ENCODE peak calls at places on chromosome 2, in four cellular contexts. J is activated CD4-positive, alpha-beta T cell treated with anti-CD3 and anti-CD28 coated beads, Interleukin-2, amount 10 ng/mL, durations not matched to agents 24 days and 14 days; Y is HuH-7.5; G is naive thymus-derived CD8-positive, alpha-beta T cell. W is an unnamed sample.

GRCh38 chr2:164562666-164563065 is 58.6 kb downstream of the GRB14 start:
- DNase-seq in Y (no peak), J (no peak), G (no peak), W (no peak)

GRCh38 chr2:210592706-210593105 is 36.3 kb downstream of the CPS1 start:
- DNase-seq in J (no peak), G (no peak), Y (no peak), W (no peak)

GRCh38 chr2:127100261-127101047 is 6.5 kb downstream of the BIN1 start:
- DNase-seq in J (no peak), G (no peak), Y (peak), W (no peak)

GRCh38 chr2:201696151-201696659 is 2.2 kb downstream of the MPP4 start:
- DNase-seq in G (no peak), J (no peak), Y (no peak), W (no peak)

GRCh38 chr2:74524005-74524404 is 2.0 kb downstream of the DQX1 start:
- DNase-seq in Y (no peak), G (no peak), J (no peak), W (no peak)

GRCh38 chr2:215816424-215816823 is 196.9 kb downstream of the MREG start:
- DNase-seq in G (no peak), J (no peak), Y (no peak), W (no peak)

GRCh38 chr2:40016151-40016885 is 237.3 kb upstream of the THUMPD2 start:
- DNase-seq in Y (no peak), J (no peak), G (no peak), W (no peak)

GRCh38 chr2:241852116-241852980 is 6.3 kb downstream of the PDCD1 start:
- DNase-seq in J (no peak), G (no peak), Y (peak), W (no peak)

GRCh38 chr2:201440182-201440581 is 11.1 kb downstream of the TRAK2 start:
- DNase-seq in Y (no peak), G (no peak), J (no peak), W (no peak)

W was measured in HEK293T.